ENCODE peak calls at places on chromosomes 4 and X, in five cellular contexts. H, N, R, W and D are unnamed samples.

GRCh38 chr4:158873795-158874359 is 105.1 kb downstream of the FNIP2 start:
- DNase-seq in R (no peak), N (no peak), W (no peak), H (peak; percentile 5), D (no peak)

GRCh38 chr4:187006189-187006618 is 282.5 kb upstream of the FAT1 start:
- DNase-seq in W (no peak), R (no peak), H (no peak), N (no peak), D (no peak)

GRCh38 chrX:2898861-2899512 is 30.2 kb downstream of the ARSD start:
- DNase-seq in H (peak; percentile 24), W (no peak), R (no peak), N (no peak), D (no peak)

GRCh38 chr4:3168029-3168428 is 80.9 kb upstream of the MSANTD1 start:
- DNase-seq in N (peak; percentile 14), R (no peak), W (no peak), H (no peak), D (no peak)

GRCh38 chrX:69034451-69034850 is 130.8 kb downstream of the PJA1 start:
- DNase-seq in H (no peak), N (no peak), W (no peak), R (no peak), D (no peak)

GRCh38 chrX:41664307-41665299 is 24.2 kb upstream of the GPR34 start:
- DNase-seq in W (no peak), H (no peak), R (no peak), N (no peak), D (no peak)

GRCh38 chr4:151674804-151675290 is 86.0 kb downstream of the GATB start:
- DNase-seq in H (no peak), W (peak; percentile 43), R (no peak), N (no peak), D (no peak)

GRCh38 chrX:129678176-129678880 is 23.6 kb upstream of the APLN start:
- DNase-seq in N (no peak), R (no peak), W (no peak), H (no peak), D (no peak)

GRCh38 chr4:112523764-112524505 is 8.0 kb upstream of the NEUROG2 start:
- DNase-seq in H (peak; percentile 66), N (peak; percentile 74), W (peak; percentile 84), R (no peak), D (peak; percentile 62)

GRCh38 chr4:19880205-19880604 is 371.5 kb upstream of the SLIT2 start:
- DNase-seq in N (no peak), H (no peak), R (no peak), W (no peak), D (no peak)

GRCh38 chrX:133819546-133819945 is 165.8 kb downstream of the GPC3 start:
- DNase-seq in W (no peak), R (no peak), H (no peak), N (no peak), D (no peak)

GRCh38 chr4:99808260-99808857 is 8.3 kb upstream of the DAPP1 start:
- DNase-seq in N (peak; percentile 61), W (no peak), H (peak; percentile 49), R (peak; percentile 10), D (peak; percentile 27)

GRCh38 chr4:170122252-170122651 is 32.5 kb upstream of the AADAT start:
- DNase-seq in H (no peak), R (no peak), W (no peak), N (no peak), D (no peak)

GRCh38 chrX:124217289-124218251 is 114.9 kb upstream of the TEX13D start:
- DNase-seq in W (no peak), H (peak; percentile 66), R (no peak), N (no peak), D (no peak)

GRCh38 chr4:19944806-19945205 is 306.9 kb upstream of the SLIT2 start:
- DNase-seq in R (no peak), N (no peak), W (no peak), H (no peak), D (no peak)

GRCh38 chrX:30798810-30799209 is 90.2 kb downstream of the TAB3 start:
- DNase-seq in N (no peak), R (no peak), H (no peak), W (no peak), D (no peak)

DNA sequence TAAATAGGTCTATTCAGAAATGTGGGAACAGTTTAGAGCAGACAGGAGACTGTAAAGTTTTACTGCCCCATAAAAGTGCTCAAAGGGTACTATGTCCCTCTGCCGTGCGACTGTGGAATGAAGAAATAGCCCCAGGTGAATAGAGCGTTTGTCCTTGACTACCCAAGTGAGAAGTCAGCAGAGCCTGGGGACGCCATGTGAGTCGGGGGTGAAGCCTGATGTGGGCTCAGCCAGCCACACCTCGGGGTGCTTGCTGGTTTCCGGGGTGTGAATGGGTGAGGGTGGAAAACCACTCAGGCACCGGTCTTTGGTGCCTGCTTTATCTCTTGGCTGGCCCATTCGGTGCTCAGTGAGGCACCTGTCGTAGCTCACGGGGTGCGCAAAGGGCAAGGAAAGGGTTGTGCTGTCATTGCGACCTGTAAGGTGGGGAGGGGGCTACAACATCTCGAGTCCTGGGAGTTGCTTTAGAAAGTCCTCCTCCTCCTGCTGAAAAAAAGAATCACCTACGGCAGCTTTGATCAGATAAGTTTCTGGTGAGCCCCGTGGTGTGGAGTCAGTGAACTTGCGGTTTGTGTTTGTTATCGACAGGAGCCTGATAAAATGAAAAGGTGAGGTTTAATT is 895 bp downstream of the TRIM2 start:
- DNase-seq in N (peak; percentile 34), R (no peak), W (no peak), H (peak; percentile 45), D (no peak)
- TF ChIP-seq POLR2A in N (no peak), R (no peak), W (no peak), H (no peak), D (no peak)

GRCh38 chrX:153657161-153657560 is 10.2 kb downstream of the DUSP9 start:
- DNase-seq in R (no peak), N (no peak), W (no peak), H (no peak), D (no peak)

GRCh38 chrX:153665726-153666306 is 7.8 kb downstream of the PNCK start:
- DNase-seq in W (no peak), N (no peak), R (no peak), H (no peak), D (no peak)

GRCh38 chrX:153667281-153667831 is 6.3 kb downstream of the PNCK start:
- DNase-seq in W (no peak), H (no peak), N (no peak), R (no peak), D (no peak)

GRCh38 chrX:153659268-153659667 is 12.3 kb downstream of the DUSP9 start:
- DNase-seq in H (no peak), W (no peak), R (no peak), N (no peak), D (no peak)

GRCh38 chrX:153662266-153662665 is 11.3 kb downstream of the PNCK start:
- DNase-seq in W (no peak), N (no peak), H (peak; percentile 48), R (no peak), D (no peak)
- TF ChIP-seq TAF1 in W (no peak), N (no peak), H (no peak), R (no peak), D (no peak)

DNA sequence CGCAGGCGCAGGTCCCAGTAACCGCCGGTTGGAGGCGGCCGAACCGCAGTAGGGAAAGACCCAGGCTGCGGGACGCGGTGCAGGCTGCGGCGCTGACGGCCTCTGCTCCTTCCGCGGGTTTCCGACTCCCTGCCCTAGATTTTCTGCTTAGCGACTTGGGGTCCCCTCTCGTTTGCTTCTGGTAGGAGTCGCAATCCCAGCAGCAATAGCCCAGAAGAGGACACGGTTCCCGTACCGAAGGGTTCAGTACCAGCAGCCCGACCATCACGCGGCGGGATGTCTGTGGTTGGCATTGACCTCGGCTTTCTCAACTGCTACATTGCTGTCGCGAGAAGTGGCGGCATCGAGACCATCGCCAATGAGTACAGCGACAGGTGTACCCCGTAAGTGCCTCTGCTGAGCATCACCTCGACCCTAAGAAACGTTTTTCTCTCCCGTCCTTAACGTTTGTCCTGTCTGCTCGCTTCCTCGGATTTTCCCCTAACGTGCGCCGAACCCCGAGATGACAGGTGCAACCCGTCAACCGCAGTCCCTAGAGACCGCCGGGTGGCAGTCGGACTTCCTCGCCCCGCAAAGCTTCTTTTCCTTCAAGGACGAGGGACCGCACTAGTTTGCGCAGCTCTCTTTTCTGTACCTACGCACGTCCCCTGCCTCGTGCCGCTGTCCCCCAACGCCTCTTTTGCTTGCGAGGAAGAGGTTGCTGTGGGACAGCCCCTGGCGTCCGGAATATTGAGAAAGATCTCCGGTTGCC is at the start of gene HSPA4L:
- DNase-seq in N (peak; percentile 33), H (peak; percentile 68), W (no peak), R (peak; percentile 34), D (peak; percentile 25)
- TF ChIP-seq POLR2A in N (peak; percentile 93), H (peak; percentile 94), W (peak; percentile 85), R (peak; percentile 48), D (peak; percentile 75)

GRCh38 chr4:86664959-86665358 is 70.8 kb downstream of the PTPN13 start:
- DNase-seq in R (no peak), H (no peak), N (no peak), W (peak; percentile 5), D (no peak)
- TF ChIP-seq TAF1 in R (no peak), H (no peak), N (no peak), W (no peak), D (no peak)